ENCODE peak calls at places on chromosomes 11 and 22, in four cellular contexts. Q, E, B and U are unnamed samples.

GRCh38 chr11:35099278-35100018 is 39.5 kb upstream of the CD44 start:
- DNase-seq in E (peak; percentile 88), B (no peak), Q (no peak), U (peak; percentile 75)

GRCh38 chr22:27748355-27749168 is 53.0 kb downstream of the MN1 start:
- DNase-seq in E (peak; percentile 87), B (no peak), Q (no peak), U (peak; percentile 58)

GRCh38 chr22:43060213-43060612 is 29.0 kb downstream of the TTLL1 start:
- DNase-seq in E (peak; percentile 19), B (peak; percentile 67), Q (peak; percentile 60), U (no peak)

GRCh38 chr22:38614331-38615122 is 41.7 kb downstream of the FAM227A start:
- DNase-seq in B (no peak), Q (no peak), E (peak; percentile 28), U (no peak)

GRCh38 chr11:63553759-63554158 is 9.4 kb downstream of the PLAAT2 start:
- DNase-seq in Q (no peak), E (no peak), B (peak; percentile 44), U (no peak)

GRCh38 chr11:8886332-8886731 is 24.7 kb upstream of the AKIP1 start:
- DNase-seq in Q (no peak), E (no peak), B (no peak), U (no peak)

GRCh38 chr11:19844806-19845205 is 132.2 kb downstream of the NAV2 start:
- DNase-seq in B (no peak), Q (no peak), E (no peak), U (no peak)

GRCh38 chr11:132719684-132720083 is 812.6 kb downstream of the OPCML start:
- DNase-seq in E (peak; percentile 10), B (no peak), Q (no peak), U (no peak)

GRCh38 chr11:46505741-46506485 is 87.9 kb downstream of the AMBRA1 start:
- DNase-seq in E (no peak), Q (no peak), B (no peak), U (no peak)

GRCh38 chr22:37345863-37346514 is 63.7 kb downstream of the CYTH4 start:
- DNase-seq in E (peak; percentile 87), Q (no peak), B (no peak), U (peak; percentile 71)

GRCh38 chr11:131486100-131486499 is 115.7 kb downstream of the NTM start:
- DNase-seq in E (peak; percentile 53), Q (no peak), B (no peak), U (no peak)

GRCh38 chr11:128501576-128502549 is 85.5 kb downstream of the ETS1 start:
- DNase-seq in Q (no peak), E (peak; percentile 89), B (no peak), U (peak; percentile 84)

GRCh38 chr11:102452461-102453285 is at the start of gene TMEM123:
- DNase-seq in B (peak; percentile 87), Q (peak; percentile 69), E (peak; percentile 82), U (peak; percentile 65)

GRCh38 chr11:6568191-6568918 is 35.1 kb downstream of the RRP8 start:
- DNase-seq in E (peak; percentile 47), B (no peak), Q (peak; percentile 1), U (peak; percentile 73)

GRCh38 chr22:49590381-49590780 is 237.3 kb downstream of the BRD1 start:
- DNase-seq in B (no peak), E (no peak), Q (no peak), U (no peak)